ENCODE peak calls at places on chromosomes 13 and 19, in six cellular contexts. A is IMR-90, D is HepG2, R is A549, O is HCT116, Z is H1. C is an unnamed sample.

GRCh38 chr13:97220151-97220900 is 1.8 kb upstream of the MBNL2 start:
- DNase-seq in Z (no peak), A (no peak), D (no peak), R (no peak), O (no peak), C (no peak)

GRCh38 chr19:1860133-1860775 is 3.1 kb downstream of the KLF16 start:
- DNase-seq in R (peak; percentile 79), A (peak; percentile 81), D (peak; percentile 92), Z (no peak), O (no peak), C (peak; percentile 90)

GRCh38 chr13:50167224-50167947 is 152.1 kb downstream of the KCNRG start:
- DNase-seq in R (no peak), A (no peak), D (no peak), Z (no peak), O (no peak), C (peak; percentile 9)

GRCh38 chr13:86684402-86684801 is 885.2 kb upstream of the SLITRK6 start:
- DNase-seq in O (no peak), Z (no peak), R (no peak), A (no peak), D (no peak), C (no peak)

GRCh38 chr19:3366761-3367571 is 583 bp downstream of the NFIC start:
- DNase-seq in O (no peak), D (no peak), A (no peak), Z (no peak), R (no peak), C (peak; percentile 76)

GRCh38 chr19:39983695-39984302 is 12.8 kb downstream of the PSMC4 start:
- DNase-seq in Z (no peak), A (no peak), D (no peak), O (no peak), R (no peak), C (peak; percentile 59)

GRCh38 chr19:57443121-57443696 is 8.1 kb downstream of the ZNF749 start:
- DNase-seq in A (no peak), O (no peak), Z (no peak), D (no peak), R (peak; percentile 30), C (no peak)

GRCh38 chr13:99796175-99796819 is 175.3 kb downstream of the ZIC5 start:
- DNase-seq in O (no peak), Z (no peak), D (peak; percentile 29), A (peak; percentile 32), R (peak; percentile 17), C (peak; percentile 61)

GRCh38 chr13:31209172-31209818 is 9.5 kb downstream of the B3GLCT start:
- DNase-seq in R (no peak), Z (no peak), O (no peak), D (no peak), A (peak; percentile 36), C (peak; percentile 17)

GRCh38 chr19:47699360-47699917 is 13.8 kb upstream of the EHD2 start:
- DNase-seq in D (peak; percentile 28), Z (no peak), A (peak; percentile 34), R (peak; percentile 73), O (no peak), C (peak; percentile 68)

GRCh38 chr13:26340812-26341211 is 86.9 kb downstream of the CDK8 start:
- DNase-seq in Z (no peak), R (no peak), A (peak; percentile 46), O (no peak), D (no peak), C (no peak)

GRCh38 chr13:108963846-108964600 is 334.6 kb downstream of the MYO16 start:
- DNase-seq in O (no peak), D (no peak), A (peak; percentile 76), R (no peak), Z (no peak), C (no peak)

GRCh38 chr19:32750441-32751055 is 31.0 kb downstream of the TDRD12 start:
- DNase-seq in Z (no peak), D (no peak), R (no peak), A (no peak), O (no peak), C (no peak)

GRCh38 chr19:46785054-46785979 is 3.1 kb downstream of the SLC1A5 start:
- DNase-seq in Z (no peak), A (peak; percentile 38), R (no peak), O (no peak), D (no peak), C (no peak)

GRCh38 chr19:42010245-42011126 is 16.5 kb upstream of the ATP1A3 start:
- DNase-seq in Z (no peak), D (no peak), O (peak; percentile 23), A (peak; percentile 60), R (no peak), C (no peak)

GRCh38 chr19:35557539-35558399 is 5.7 kb downstream of the ATP4A start:
- DNase-seq in R (peak; percentile 89), Z (peak; percentile 86), O (peak; percentile 51), A (peak; percentile 33), D (no peak), C (peak; percentile 94)

GRCh38 chr13:99386911-99387788 is 80.0 kb upstream of the GPR183 start:
- DNase-seq in D (peak; percentile 35), R (peak; percentile 30), Z (peak; percentile 31), O (peak; percentile 12), A (no peak), C (peak; percentile 66)

GRCh38 chr19:1041835-1042685 is 2.2 kb downstream of the ABCA7 start:
- DNase-seq in A (no peak), O (peak; percentile 90), D (no peak), Z (no peak), R (peak; percentile 97), C (peak; percentile 68)

GRCh38 chr13:93736111-93736510 is 509.5 kb downstream of the GPC6 start:
- DNase-seq in R (no peak), Z (no peak), A (peak; percentile 82), O (no peak), D (no peak), C (no peak)

GRCh38 chr19:12064266-12065099 is at the start of gene ZNF844:
- DNase-seq in A (peak; percentile 81), D (peak; percentile 82), R (no peak), Z (peak; percentile 75), O (no peak), C (peak; percentile 81)

GRCh38 chr13:32585625-32586021 is 629 bp upstream of the PDS5B start:
- DNase-seq in O (no peak), Z (no peak), A (no peak), R (no peak), D (no peak), C (no peak)

GRCh38 chr13:25733061-25733491 is 318.7 kb downstream of the SHISA2 start:
- DNase-seq in Z (no peak), A (no peak), O (no peak), R (no peak), D (no peak), C (no peak)

GRCh38 chr13:39484506-39485313 is 118.3 kb downstream of the LHFPL6 start:
- DNase-seq in A (peak; percentile 77), R (no peak), Z (no peak), D (no peak), O (no peak), C (no peak)

GRCh38 chr13:29589234-29589633 is 6.3 kb downstream of the SLC7A1 start:
- DNase-seq in R (no peak), Z (no peak), D (no peak), A (peak; percentile 63), O (no peak), C (no peak)

GRCh38 chr13:94705081-94705751 is 7.1 kb downstream of the SOX21 start:
- DNase-seq in A (no peak), Z (no peak), O (no peak), R (no peak), D (no peak), C (no peak)

GRCh38 chr19:16332991-16333624 is 8.5 kb downstream of the KLF2 start:
- DNase-seq in O (no peak), Z (no peak), D (no peak), R (no peak), A (no peak), C (no peak)

GRCh38 chr19:19488041-19488874 is 27.1 kb downstream of the TSSK6 start:
- DNase-seq in A (no peak), Z (no peak), O (no peak), D (no peak), R (no peak), C (peak; percentile 58)

GRCh38 chr19:872266-872951 is 12.9 kb downstream of the CFD start:
- DNase-seq in O (peak; percentile 61), Z (no peak), A (peak; percentile 38), D (no peak), R (peak; percentile 93), C (peak; percentile 86)

GRCh38 chr19:40467007-40467565 is 285 bp downstream of the SPTBN4 start:
- DNase-seq in D (no peak), O (no peak), A (no peak), R (no peak), Z (no peak), C (peak; percentile 14)

GRCh38 chr13:98462946-98463345 is 114.0 kb downstream of the STK24 start:
- DNase-seq in D (no peak), R (no peak), Z (no peak), O (no peak), A (no peak), C (no peak)

GRCh38 chr13:58619396-58620113 is 988.0 kb downstream of the PCDH17 start:
- DNase-seq in Z (no peak), D (no peak), R (no peak), O (no peak), A (no peak), C (no peak)

GRCh38 chr13:48804836-48805601 is 151.3 kb downstream of the CYSLTR2 start:
- DNase-seq in Z (no peak), A (no peak), R (no peak), D (no peak), O (no peak), C (no peak)

GRCh38 chr13:111484129-111484925 is 163.9 kb downstream of the TEX29 start:
- DNase-seq in D (no peak), O (no peak), Z (no peak), A (no peak), R (no peak), C (no peak)
- TF ChIP-seq CEBPB in D (no peak), O (no peak), Z (no peak), A (no peak), R (no peak), C (no peak)

DNA sequence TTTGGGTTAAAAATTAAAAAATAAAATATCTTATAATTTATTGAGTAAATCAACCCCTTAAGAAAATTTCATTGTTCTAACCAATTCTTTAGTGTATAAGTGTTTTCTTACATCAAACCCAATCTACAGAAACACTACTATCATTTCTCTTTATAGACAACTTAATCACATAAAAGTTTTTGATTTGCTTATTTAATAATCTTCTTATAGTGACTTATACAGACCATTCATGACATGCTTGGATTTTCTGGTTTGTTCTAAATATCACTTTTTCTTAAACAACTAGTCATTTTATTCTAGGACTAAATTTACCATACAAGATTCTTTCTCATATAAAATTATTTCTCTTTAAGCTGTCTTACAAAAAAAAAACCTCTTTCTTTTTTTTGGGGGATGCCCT is 27.3 kb upstream of the ZSCAN5A start:
- DNase-seq in O (no peak), A (no peak), R (no peak), D (no peak), Z (no peak), C (no peak)
- TF ChIP-seq CEBPB in O (no peak), A (no peak), R (no peak), D (no peak), Z (no peak), C (no peak)

GRCh38 chr19:5896365-5897076 is 7.1 kb downstream of the NDUFA11 start:
- DNase-seq in O (no peak), Z (no peak), D (no peak), R (no peak), A (no peak), C (no peak)
- TF ChIP-seq CEBPB in O (no peak), Z (no peak), D (no peak), R (no peak), A (no peak), C (no peak)

GRCh38 chr13:114033541-114034315 is 59.9 kb upstream of the C13orf46 start:
- DNase-seq in D (no peak), R (no peak), A (no peak), O (no peak), Z (no peak), C (no peak)
- TF ChIP-seq CEBPB in D (no peak), R (no peak), A (no peak), O (no peak), Z (no peak), C (no peak)